ENCODE peak calls at places on chromosomes 5 and 9, in five cellular contexts. E is A549, J is K562, D is HepG2, H is H1. K is an unnamed sample.

GRCh38 chr9:130906727-130907416 is 10.3 kb upstream of the QRFP start:
- DNase-seq in J (no peak), H (no peak), E (no peak), D (no peak), K (no peak)

GRCh38 chr9:4748612-4749011 is 7.6 kb upstream of the AK3 start:
- DNase-seq in H (no peak), D (no peak), J (peak), E (no peak), K (no peak)

GRCh38 chr9:133557581-133557980 is 23.1 kb downstream of the ADAMTSL2 start:
- DNase-seq in H (no peak), D (no peak), E (no peak), J (no peak), K (no peak)

GRCh38 chr5:54013556-54014157 is 296.7 kb downstream of the ARL15 start:
- DNase-seq in H (no peak), J (peak), E (no peak), D (no peak), K (peak)

GRCh38 chr9:21317956-21318923 is 13.1 kb upstream of the IFNA5 start:
- DNase-seq in J (no peak), H (no peak), E (no peak), D (peak), K (peak)

GRCh38 chr9:19231126-19232035 is 888 bp downstream of the DENND4C start:
- DNase-seq in J (peak), D (no peak), H (no peak), E (peak), K (peak)

GRCh38 chr9:89273528-89274279 is 37.3 kb upstream of the CKS2 start:
- DNase-seq in D (no peak), H (no peak), E (no peak), J (no peak), K (no peak)

GRCh38 chr5:78984611-78985406 is at the start of gene ARSB:
- DNase-seq in H (peak), J (peak), D (peak), E (peak), K (peak)

GRCh38 chr9:121734465-121734864 is 83.0 kb downstream of the DAB2IP start:
- DNase-seq in H (no peak), D (no peak), J (no peak), E (no peak), K (no peak)

GRCh38 chr5:94526708-94527107 is 91.7 kb downstream of the KIAA0825 start:
- DNase-seq in D (no peak), J (no peak), H (no peak), E (no peak), K (no peak)

GRCh38 chr5:65194871-65195270 is 286.8 kb downstream of the ADAMTS6 start:
- DNase-seq in H (no peak), J (no peak), D (no peak), E (no peak), K (no peak)

GRCh38 chr5:10842823-10843222 is 81.8 kb upstream of the DAP start:
- DNase-seq in J (no peak), E (no peak), D (no peak), H (no peak), K (no peak)

GRCh38 chr5:172559004-172559932 is 81.8 kb upstream of the NEURL1B start:
- DNase-seq in H (no peak), E (no peak), J (no peak), D (no peak), K (no peak)

GRCh38 chr9:114238919-114239879 is 83.7 kb upstream of the ORM1 start:
- DNase-seq in E (peak), D (peak), H (no peak), J (peak), K (peak)

GRCh38 chr5:55416306-55416705 is 108.5 kb downstream of the MTREX start:
- DNase-seq in D (no peak), H (no peak), J (no peak), E (no peak), K (no peak)

GRCh38 chr5:125272364-125272763 is 525.9 kb upstream of the ZNF608 start:
- DNase-seq in D (no peak), E (no peak), J (no peak), H (no peak), K (no peak)

GRCh38 chr9:34991833-34992375 is 2.4 kb downstream of the DNAJB5 start:
- DNase-seq in D (peak), H (peak), E (no peak), J (peak), K (no peak)

GRCh38 chr5:55593115-55593472 is 58.3 kb upstream of the PLPP1 start:
- DNase-seq in H (no peak), E (no peak), J (no peak), D (no peak), K (no peak)

GRCh38 chr5:112762113-112762810 is 24.6 kb downstream of the APC start:
- DNase-seq in D (no peak), J (no peak), E (no peak), H (no peak), K (no peak)

GRCh38 chr5:128409401-128409800 is 128.6 kb downstream of the FBN2 start:
- DNase-seq in E (no peak), H (no peak), D (no peak), J (no peak), K (peak)

GRCh38 chr9:135705376-135705775 is 3.4 kb downstream of the KCNT1 start:
- DNase-seq in H (no peak), E (no peak), D (no peak), J (no peak), K (no peak)

GRCh38 chr5:109936996-109937395 is 247.3 kb downstream of the MAN2A1 start:
- DNase-seq in D (no peak), E (no peak), J (no peak), H (no peak), K (no peak)

GRCh38 chr5:17305024-17305423 is 87.6 kb downstream of the BASP1 start:
- DNase-seq in D (no peak), H (no peak), J (no peak), E (peak), K (no peak)

GRCh38 chr5:34585601-34586104 is 70.5 kb upstream of the RAI14 start:
- DNase-seq in J (no peak), D (peak), E (peak), H (no peak), K (peak)

GRCh38 chr9:94630833-94631232 is 8.5 kb downstream of the FBP1 start:
- DNase-seq in H (no peak), D (no peak), J (no peak), E (no peak), K (no peak)

GRCh38 chr9:76223749-76224340 is 170.4 kb downstream of the RFK start:
- DNase-seq in E (no peak), H (no peak), J (no peak), D (no peak), K (no peak)

GRCh38 chr9:71681708-71682268 is 86.5 kb downstream of the CEMIP2 start:
- DNase-seq in D (no peak), J (peak), E (peak), H (no peak), K (peak)

GRCh38 chr5:67773439-67773988 is 442.0 kb upstream of the PIK3R1 start:
- DNase-seq in E (no peak), D (peak), J (no peak), H (no peak), K (peak)

GRCh38 chr5:57989378-57989777 is 470.5 kb downstream of the PLK2 start:
- DNase-seq in H (no peak), J (no peak), D (no peak), E (peak), K (peak)

GRCh38 chr9:108182950-108183381 is 672.8 kb downstream of the ACTL7B start:
- DNase-seq in J (no peak), D (no peak), H (no peak), E (no peak), K (peak)

GRCh38 chr5:143124593-143124992 is 278.9 kb downstream of the NR3C1 start:
- DNase-seq in J (peak), H (no peak), D (peak), E (no peak), K (no peak)

GRCh38 chr5:17405976-17406876 is 91.8 kb upstream of the TAF11L2 start:
- DNase-seq in J (no peak), D (no peak), E (no peak), H (no peak), K (no peak)

GRCh38 chr9:98263482-98264357 is 8.3 kb upstream of the TBC1D2 start:
- DNase-seq in E (peak), J (peak), D (peak), H (peak), K (peak)

GRCh38 chr5:118070041-118070440 is 918.3 kb downstream of the DTWD2 start:
- DNase-seq in H (no peak), D (no peak), E (no peak), J (no peak), K (no peak)

GRCh38 chr5:167821096-167821590 is 470.3 kb upstream of the WWC1 start:
- DNase-seq in D (no peak), H (no peak), E (no peak), J (no peak), K (no peak)

GRCh38 chr5:167819406-167819805 is 472.0 kb upstream of the WWC1 start:
- DNase-seq in E (no peak), D (no peak), H (no peak), J (no peak), K (no peak)

GRCh38 chr5:167821669-167822068 is 469.8 kb upstream of the WWC1 start:
- DNase-seq in J (no peak), E (no peak), H (no peak), D (no peak), K (no peak)

GRCh38 chr5:167822241-167822640 is 469.2 kb upstream of the WWC1 start:
- DNase-seq in D (no peak), J (no peak), E (no peak), H (no peak), K (no peak)

DNA sequence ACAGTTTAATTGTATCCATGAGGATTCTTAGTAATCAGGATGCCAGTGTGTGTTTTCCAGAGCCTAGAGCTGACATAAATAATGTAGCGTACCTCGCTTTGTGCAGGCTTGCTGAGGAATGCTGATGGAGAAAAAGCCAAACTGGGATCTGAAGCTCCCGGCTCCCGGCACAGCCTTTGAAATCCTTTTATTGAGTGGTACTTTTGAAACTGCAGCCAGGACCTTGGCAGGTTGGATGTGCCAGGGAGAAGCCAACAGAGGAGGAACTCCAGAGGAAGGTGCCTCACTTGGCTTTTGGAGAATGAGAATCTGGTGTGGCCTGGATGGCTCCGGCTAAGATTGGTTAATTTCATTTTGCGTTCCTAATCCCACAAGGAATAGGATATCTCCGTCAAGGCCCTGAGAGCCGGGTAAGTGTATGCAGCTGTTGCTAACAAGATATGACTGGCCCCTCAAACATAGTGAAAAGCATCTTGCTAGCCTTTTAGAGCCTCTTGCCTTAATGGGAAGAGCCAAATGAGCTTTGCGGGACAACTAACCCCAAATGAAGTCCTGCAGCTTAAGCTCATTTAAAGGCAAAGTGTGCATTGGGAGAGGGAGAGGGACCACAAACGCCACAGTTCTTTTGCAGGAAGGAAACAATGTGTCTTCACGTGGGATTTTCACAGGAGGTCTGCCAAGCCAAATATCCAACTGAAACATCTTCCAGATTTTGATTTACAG is 471.0 kb upstream of the WWC1 start:
- DNase-seq in E (no peak), D (no peak), J (no peak), H (no peak), K (no peak)
- H3K27ac ChIP-seq in E (no peak), D (no peak), J (no peak), H (no peak), K (no peak)

GRCh38 chr5:122358382-122358990 is 46.4 kb downstream of the SNCAIP start:
- DNase-seq in D (no peak), E (no peak), H (no peak), J (no peak), K (peak)
- TF ChIP-seq JUN in D (no peak), E (no peak), H (no peak), J (no peak), K (no peak)

DNA sequence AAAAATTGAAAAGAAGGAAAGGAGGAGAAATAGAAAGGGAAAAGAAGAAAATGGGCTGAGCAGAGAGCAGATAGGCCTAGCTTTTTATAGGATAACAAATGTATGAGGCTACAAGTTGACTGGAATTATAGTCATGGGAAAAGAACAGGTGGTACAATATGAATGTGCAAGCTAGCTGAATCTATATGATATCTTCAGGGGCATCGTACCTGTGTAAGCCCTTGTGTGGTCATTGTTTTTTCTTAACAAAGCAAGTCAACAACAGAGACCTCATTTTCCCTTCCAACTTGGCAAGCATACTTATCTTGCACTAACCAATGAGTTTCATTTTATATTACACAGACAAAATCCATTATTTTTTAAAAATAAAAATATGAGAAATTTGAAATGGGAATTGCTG is 259.2 kb downstream of the KCTD16 start:
- DNase-seq in E (no peak), J (no peak), D (no peak), H (no peak), K (no peak)
- H3K27ac ChIP-seq in E (no peak), J (no peak), D (no peak), H (no peak), K (no peak)

GRCh38 chr5:82046268-82046621 is 74.4 kb downstream of the ATG10 start:
- DNase-seq in J (no peak), E (no peak), H (no peak), D (no peak), K (no peak)

GRCh38 chr5:82050955-82051354 is 79.1 kb downstream of the ATG10 start:
- DNase-seq in J (no peak), E (no peak), D (no peak), H (no peak), K (no peak)

GRCh38 chr5:82044015-82044414 is 72.2 kb downstream of the ATG10 start:
- DNase-seq in E (no peak), D (no peak), J (no peak), H (no peak), K (no peak)

DNA sequence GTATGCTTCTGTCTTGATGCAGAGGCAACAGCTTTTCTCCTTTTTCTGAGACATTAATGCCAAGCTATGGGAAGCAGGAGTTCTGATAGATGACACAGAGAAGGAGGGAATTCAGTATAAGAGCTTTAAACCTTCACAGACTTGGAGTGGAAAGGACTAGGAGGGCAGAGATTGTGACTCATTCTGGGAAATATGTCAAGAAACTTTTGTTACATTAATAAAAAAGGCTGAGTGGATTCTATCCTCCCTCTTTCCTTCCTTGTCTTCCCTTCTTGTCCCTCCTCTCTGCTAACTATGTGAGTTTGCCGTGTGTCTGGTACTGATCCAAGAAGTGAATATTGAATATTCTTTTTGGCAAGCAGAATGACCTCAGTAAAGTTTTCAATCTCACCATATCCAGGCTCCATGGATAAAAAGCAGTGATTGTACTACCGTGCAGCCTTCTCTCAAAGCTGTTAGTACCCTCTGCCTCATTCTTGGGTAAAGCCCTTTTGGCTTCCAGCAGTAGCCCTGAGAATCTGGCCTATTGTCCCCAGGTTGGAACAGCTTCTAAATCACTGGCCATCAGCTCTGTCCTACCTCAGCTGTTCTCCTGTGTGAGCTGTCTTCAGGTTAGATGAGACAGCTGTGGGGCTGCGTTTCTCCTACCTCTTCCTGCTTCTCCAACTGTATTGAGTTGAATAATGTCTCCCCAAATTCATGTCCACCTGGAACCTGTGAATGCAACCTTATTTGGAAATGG is 73.9 kb downstream of the ATG10 start:
- DNase-seq in H (no peak), D (no peak), J (no peak), E (no peak), K (no peak)
- TF ChIP-seq JUN in H (no peak), D (no peak), J (no peak), E (no peak), K (no peak)

GRCh38 chr9:68860423-68860822 is 153.5 kb downstream of the PRKACG start:
- DNase-seq in J (no peak), H (no peak), E (no peak), D (no peak), K (no peak)

GRCh38 chr9:68867066-68867465 is 146.8 kb downstream of the PRKACG start:
- DNase-seq in H (no peak), D (no peak), E (no peak), J (no peak), K (no peak)

GRCh38 chr9:68861436-68861835 is 152.5 kb downstream of the PRKACG start:
- DNase-seq in J (peak), H (no peak), E (no peak), D (no peak), K (no peak)
- H3K27ac ChIP-seq in J (no peak), H (no peak), E (no peak), D (no peak), K (no peak)

K was measured in endothelial cell of umbilical vein.